ENCODE peak calls at places on chromosomes 4 and X, in six cellular contexts. K is pancreas, R is thoracic aorta, B is testis, Q is uterus, W is tibial nerve. C is an unnamed sample.
A peak's percentile ranks its signal among the peaks of the same experiment; 100 is the strongest.

GRCh38 chrX:75118296-75118695 is 37.8 kb downstream of the ABCB7 start:
- DNase-seq in K (no peak), R (no peak), B (no peak), Q (no peak), W (no peak), C (no peak)

GRCh38 chr4:14880805-14881204 is 121.5 kb upstream of the CPEB2 start:
- DNase-seq in K (no peak), R (no peak), B (no peak), Q (no peak), W (no peak), C (no peak)

GRCh38 chr4:184807797-184808718 is 17.7 kb downstream of the ACSL1 start:
- DNase-seq in K (no peak), R (no peak), B (peak; percentile 52), Q (no peak), W (no peak), C (no peak)

GRCh38 chr4:14095881-14096280 is 468.4 kb upstream of the BOD1L1 start:
- DNase-seq in K (no peak), R (no peak), B (no peak), Q (no peak), W (no peak), C (no peak)

GRCh38 chrX:70437921-70438665 is 6.5 kb upstream of the DLG3 start:
- DNase-seq in K (no peak), R (no peak), B (no peak), Q (no peak), W (no peak), C (no peak)

GRCh38 chr4:149897784-149898183 is 82.1 kb upstream of the IQCM start:
- DNase-seq in K (no peak), R (no peak), B (no peak), Q (no peak), W (no peak), C (no peak)

GRCh38 chr4:154234576-154234975 is 257.0 kb downstream of the DCHS2 start:
- DNase-seq in K (no peak), R (no peak), B (no peak), Q (no peak), W (no peak), C (no peak)

GRCh38 chr4:20075479-20075878 is 176.2 kb upstream of the SLIT2 start:
- DNase-seq in K (no peak), R (no peak), B (no peak), Q (no peak), W (no peak), C (no peak)

GRCh38 chr4:53599632-53600031 is 8.3 kb upstream of the LNX1 start:
- DNase-seq in K (no peak), R (no peak), B (no peak), Q (no peak), W (no peak), C (no peak)

GRCh38 chr4:71595576-71596108 is 188.2 kb downstream of the GC start:
- DNase-seq in K (no peak), R (no peak), B (no peak), Q (no peak), W (no peak), C (no peak)

GRCh38 chr4:120718979-120719566 is 203.5 kb downstream of the PRDM5 start:
- DNase-seq in K (no peak), R (no peak), B (peak; percentile 30), Q (no peak), W (no peak), C (peak; percentile 35)

GRCh38 chrX:50697691-50698090 is 116.3 kb downstream of the SHROOM4 start:
- DNase-seq in K (no peak), R (no peak), B (no peak), Q (no peak), W (no peak), C (no peak)

GRCh38 chrX:123685273-123685672 is 47.6 kb downstream of the THOC2 start:
- DNase-seq in K (no peak), R (no peak), B (no peak), Q (no peak), W (no peak), C (no peak)

GRCh38 chrX:11193035-11193469 is 81.9 kb downstream of the HCCS start:
- DNase-seq in K (no peak), R (no peak), B (no peak), Q (no peak), W (no peak), C (no peak)

GRCh38 chr4:3775576-3775975 is 9.4 kb downstream of the ADRA2C start:
- DNase-seq in K (no peak), R (no peak), B (no peak), Q (no peak), W (no peak), C (no peak)

GRCh38 chrX:96389314-96390048 is 295.2 kb upstream of the DIAPH2 start:
- DNase-seq in K (no peak), R (no peak), B (no peak), Q (no peak), W (no peak), C (no peak)

GRCh38 chr4:54015421-54016065 is 48.9 kb downstream of the CHIC2 start:
- DNase-seq in K (no peak), R (no peak), B (no peak), Q (no peak), W (no peak), C (no peak)

GRCh38 chr4:81914623-81915022 is 442.9 kb upstream of the RASGEF1B start:
- DNase-seq in K (no peak), R (no peak), B (no peak), Q (no peak), W (no peak), C (no peak)

GRCh38 chr4:55186123-55186522 is 60.7 kb upstream of the KDR start:
- DNase-seq in K (no peak), R (no peak), B (no peak), Q (no peak), W (no peak), C (no peak)

GRCh38 chr4:55183926-55184599 is 58.7 kb upstream of the KDR start:
- DNase-seq in K (no peak), R (no peak), B (no peak), Q (peak; percentile 49), W (no peak), C (no peak)

GRCh38 chr4:55181606-55182005 is 56.2 kb upstream of the KDR start:
- DNase-seq in K (no peak), R (no peak), B (no peak), Q (no peak), W (no peak), C (no peak)

GRCh38 chr4:55186700-55187099 is 61.3 kb upstream of the KDR start:
- DNase-seq in K (no peak), R (no peak), B (no peak), Q (no peak), W (no peak), C (no peak)

GRCh38 chr4:55184600-55185523 is 59.5 kb upstream of the KDR start:
- DNase-seq in K (no peak), R (no peak), B (peak; percentile 52), Q (no peak), W (no peak), C (no peak)
- TF ChIP-seq CTCF in K (no peak), R (no peak), B (no peak), Q (no peak), W (no peak), C (peak; percentile 26)

DNA sequence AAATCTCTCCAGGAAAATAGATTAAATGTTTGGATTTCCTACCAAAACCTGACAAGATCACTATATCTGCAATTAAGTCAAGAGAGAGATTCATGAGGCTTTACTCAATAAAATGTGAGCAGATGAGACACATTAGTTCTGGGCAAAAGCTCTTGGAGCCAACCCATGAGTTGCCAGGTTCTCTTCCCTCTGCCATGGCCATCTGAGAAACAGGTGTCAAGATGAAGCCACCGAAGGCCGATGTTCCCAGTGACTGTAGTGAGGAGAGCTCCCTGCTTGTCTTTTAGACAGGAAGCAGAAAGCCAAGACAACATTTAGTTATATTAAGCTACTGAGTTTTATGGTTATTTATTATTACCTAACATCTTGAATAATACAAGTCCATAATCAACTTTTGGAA is 1068.7 kb downstream of the STPG2 start:
- DNase-seq in K (no peak), R (no peak), B (no peak), Q (no peak), W (no peak), C (no peak)
- TF ChIP-seq CTCF in K (no peak), R (no peak), B (no peak), Q (no peak), W (no peak), C (no peak)

DNA sequence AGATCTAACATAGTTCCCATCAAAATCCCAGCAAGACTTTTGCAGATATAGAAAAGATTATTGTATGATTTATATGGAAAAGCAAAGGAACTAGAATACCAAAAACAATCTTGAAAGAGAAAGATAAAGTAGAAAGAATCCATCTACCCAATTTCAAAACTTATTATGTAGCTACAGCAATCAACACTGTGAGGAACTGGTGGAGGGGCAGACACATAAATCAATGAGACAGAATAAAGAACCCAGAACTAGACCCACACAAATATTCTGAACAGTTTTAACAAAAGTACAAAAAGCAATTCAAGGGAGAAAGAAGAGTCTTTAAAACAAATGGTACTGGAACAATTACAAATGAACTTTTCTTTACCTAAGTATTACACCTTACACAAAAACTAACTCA is 67.0 kb downstream of the LRBA start:
- DNase-seq in K (no peak), R (no peak), B (no peak), Q (no peak), W (no peak), C (no peak)
- TF ChIP-seq CTCF in K (no peak), R (no peak), B (no peak), Q (no peak), W (no peak), C (no peak)

DNA sequence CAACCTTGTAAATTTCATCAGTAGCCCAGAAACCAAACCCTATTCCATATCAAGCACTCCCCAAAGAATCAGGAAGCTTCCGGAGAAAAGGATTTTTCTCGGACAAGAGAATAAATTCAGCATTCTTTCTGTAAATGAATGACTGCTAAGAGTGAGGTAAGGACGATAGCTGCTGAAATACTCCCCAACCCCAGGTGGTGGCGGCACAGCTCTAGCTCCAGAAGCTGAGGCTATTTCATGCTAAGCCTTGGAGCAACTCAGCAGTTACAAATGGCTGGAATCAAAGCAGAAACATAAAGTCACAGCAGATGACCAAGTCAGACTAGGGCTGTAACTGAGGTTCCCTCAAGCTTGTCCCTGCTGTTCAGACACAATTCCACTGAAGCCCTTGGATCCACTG is 13.9 kb upstream of the PCDH19 start:
- DNase-seq in K (no peak), R (no peak), B (no peak), Q (no peak), W (no peak), C (no peak)
- TF ChIP-seq CTCF in K (no peak), R (no peak), B (no peak), Q (no peak), W (no peak), C (no peak)

GRCh38 chr4:111630705-111631104 is 514.5 kb upstream of the FAM241A start:
- DNase-seq in K (no peak), R (no peak), B (no peak), Q (no peak), W (no peak), C (no peak)
- TF ChIP-seq CTCF in K (no peak), R (no peak), B (no peak), Q (no peak), W (peak; percentile 20), C (peak; percentile 32)